ENCODE peak calls at places on chromosomes 16 and 17, in four cellular contexts. One of them, this sample, is unnamed.

GRCh38 chr16:88326611-88327485 is 55.9 kb upstream of the ZNF469 start:
- DNase-seq in HepG2: no peak
- DNase-seq in K562: no peak
- DNase-seq in GM12878: no peak
- DNase-seq in this sample: no peak

GRCh38 chr16:19389246-19389645 is 28.4 kb upstream of the TMC5 start:
- DNase-seq in K562: peak
- DNase-seq in GM12878: peak
- DNase-seq in HepG2: peak
- DNase-seq in this sample: peak

GRCh38 chr17:83149326-83149725 is 69.9 kb downstream of the METRNL start:
- DNase-seq in K562: peak
- DNase-seq in GM12878: no peak
- DNase-seq in HepG2: no peak
- DNase-seq in this sample: no peak

GRCh38 chr16:85202631-85203461 is 90.6 kb upstream of the CIBAR2 start:
- DNase-seq in GM12878: no peak
- DNase-seq in K562: no peak
- DNase-seq in HepG2: no peak
- DNase-seq in this sample: peak

GRCh38 chr17:45052052-45052772 is 780 bp upstream of the DCAKD start:
- DNase-seq in GM12878: no peak
- DNase-seq in K562: peak
- DNase-seq in HepG2: peak
- DNase-seq in this sample: peak

GRCh38 chr17:15915996-15916395 is 28.9 kb upstream of the ADORA2B start:
- DNase-seq in K562: no peak
- DNase-seq in GM12878: no peak
- DNase-seq in HepG2: no peak
- DNase-seq in this sample: peak

GRCh38 chr17:57565119-57565635 is 179.9 kb downstream of the CCDC182 start:
- DNase-seq in HepG2: no peak
- DNase-seq in GM12878: no peak
- DNase-seq in K562: no peak
- DNase-seq in this sample: no peak

GRCh38 chr17:82321947-82322466 is 4.6 kb upstream of the CD7 start:
- DNase-seq in K562: no peak
- DNase-seq in HepG2: no peak
- DNase-seq in GM12878: no peak
- DNase-seq in this sample: no peak

GRCh38 chr17:9684955-9685621 is 39.8 kb downstream of the USP43 start:
- DNase-seq in GM12878: no peak
- DNase-seq in HepG2: peak
- DNase-seq in K562: no peak
- DNase-seq in this sample: no peak

GRCh38 chr17:71872843-71873242 is 248.0 kb upstream of the SOX9 start:
- DNase-seq in HepG2: no peak
- DNase-seq in K562: no peak
- DNase-seq in GM12878: no peak
- DNase-seq in this sample: no peak

GRCh38 chr17:13807103-13807502 is 205.4 kb upstream of the HS3ST3A1 start:
- DNase-seq in GM12878: no peak
- DNase-seq in K562: no peak
- DNase-seq in HepG2: no peak
- DNase-seq in this sample: no peak

DNA sequence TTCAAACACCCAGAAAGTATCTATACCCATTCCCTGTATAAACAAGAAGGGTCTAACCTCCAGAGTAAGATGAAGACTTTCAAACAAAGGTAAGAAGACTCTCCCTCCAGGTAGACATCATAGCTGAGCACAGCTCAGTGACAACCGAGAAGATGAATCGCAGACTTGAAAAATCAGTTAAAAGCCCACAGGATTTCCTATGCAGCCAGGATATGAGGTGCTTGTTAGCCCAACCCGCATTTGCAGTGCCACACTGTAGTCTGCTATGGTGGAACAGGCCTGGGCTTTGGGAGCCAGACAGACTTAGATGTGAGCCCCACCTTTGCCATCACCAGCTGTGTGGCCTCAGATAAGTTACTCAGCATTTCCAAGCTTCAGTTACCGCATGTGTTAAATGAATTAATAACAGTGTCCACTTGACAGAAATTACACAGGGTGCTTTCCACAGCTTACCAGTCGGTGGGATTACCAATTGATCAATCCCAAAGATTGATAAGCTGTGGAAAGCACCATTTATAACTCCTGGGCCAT is 204.4 kb upstream of the HS3ST3A1 start:
- DNase-seq in HepG2: no peak
- DNase-seq in GM12878: no peak
- DNase-seq in K562: peak
- DNase-seq in this sample: no peak
- TF ChIP-seq MAX in HepG2: no peak
- TF ChIP-seq MAX in GM12878: no peak
- TF ChIP-seq MAX in K562: no peak
- TF ChIP-seq MAX in this sample: no peak

GRCh38 chr17:68456529-68457167 is 648 bp downstream of the WIPI1 start:
- DNase-seq in GM12878: no peak
- DNase-seq in K562: no peak
- DNase-seq in HepG2: peak
- DNase-seq in this sample: peak
- TF ChIP-seq ATF2 in GM12878: no peak
- TF ChIP-seq ATF2 in K562: no peak
- TF ChIP-seq ATF2 in HepG2: peak
- TF ChIP-seq ATF2 in this sample: no peak

GRCh38 chr17:17830740-17831207 is 6.0 kb downstream of the SREBF1 start:
- DNase-seq in HepG2: peak
- DNase-seq in K562: no peak
- DNase-seq in GM12878: no peak
- DNase-seq in this sample: no peak
- TF ChIP-seq CBFB in HepG2: peak
- TF ChIP-seq CBFB in K562: no peak
- TF ChIP-seq CBFB in GM12878: no peak
- TF ChIP-seq CBFB in this sample: no peak

GRCh38 chr17:66667090-66667489 is 167.8 kb upstream of the CACNG5 start:
- DNase-seq in K562: no peak
- DNase-seq in GM12878: no peak
- DNase-seq in HepG2: no peak
- DNase-seq in this sample: no peak

GRCh38 chr17:66664336-66664735 is 170.6 kb upstream of the CACNG5 start:
- DNase-seq in K562: no peak
- DNase-seq in GM12878: no peak
- DNase-seq in HepG2: no peak
- DNase-seq in this sample: no peak

GRCh38 chr17:66665194-66665593 is 169.7 kb upstream of the CACNG5 start:
- DNase-seq in K562: no peak
- DNase-seq in GM12878: no peak
- DNase-seq in HepG2: no peak
- DNase-seq in this sample: no peak

GRCh38 chr17:66670211-66670610 is 164.7 kb upstream of the CACNG5 start:
- DNase-seq in GM12878: no peak
- DNase-seq in K562: no peak
- DNase-seq in HepG2: no peak
- DNase-seq in this sample: no peak

GRCh38 chr17:66667491-66668030 is 167.4 kb upstream of the CACNG5 start:
- DNase-seq in GM12878: peak
- DNase-seq in K562: no peak
- DNase-seq in HepG2: no peak
- DNase-seq in this sample: no peak
- TF ChIP-seq MAX in GM12878: no peak
- TF ChIP-seq MAX in K562: no peak
- TF ChIP-seq MAX in HepG2: no peak
- TF ChIP-seq MAX in this sample: no peak